ENCODE peak calls at places on chromosomes 13 and 19, in four cellular contexts. One of them, this sample, is unnamed.

GRCh38 chr13:66237411-66238062 is 992.6 kb downstream of the PCDH9 start:
- DNase-seq in tibial nerve: no peak
- DNase-seq in body of pancreas: no peak
- DNase-seq in fibroblast of pulmonary artery: no peak
- DNase-seq in this sample: no peak

GRCh38 chr13:20294497-20294896 is 62.4 kb upstream of the GJB6 start:
- DNase-seq in tibial nerve: no peak
- DNase-seq in body of pancreas: no peak
- DNase-seq in fibroblast of pulmonary artery: no peak
- DNase-seq in this sample: no peak

GRCh38 chr19:29265436-29265835 is 52.5 kb upstream of the UQCRFS1 start:
- DNase-seq in tibial nerve: no peak
- DNase-seq in body of pancreas: no peak
- DNase-seq in fibroblast of pulmonary artery: no peak
- DNase-seq in this sample: no peak

GRCh38 chr13:22648325-22648758 is 532.4 kb upstream of the SGCG start:
- DNase-seq in tibial nerve: peak
- DNase-seq in body of pancreas: no peak
- DNase-seq in fibroblast of pulmonary artery: no peak
- DNase-seq in this sample: no peak

GRCh38 chr13:49681837-49682236 is 9.4 kb downstream of the EBPL start:
- DNase-seq in tibial nerve: no peak
- DNase-seq in body of pancreas: no peak
- DNase-seq in fibroblast of pulmonary artery: peak
- DNase-seq in this sample: no peak

GRCh38 chr19:35208121-35208520 is 20.4 kb downstream of the FAM187B start:
- DNase-seq in tibial nerve: no peak
- DNase-seq in body of pancreas: no peak
- DNase-seq in fibroblast of pulmonary artery: no peak
- DNase-seq in this sample: no peak

GRCh38 chr19:28264556-28264955 is 948.4 kb downstream of the UQCRFS1 start:
- DNase-seq in tibial nerve: no peak
- DNase-seq in body of pancreas: no peak
- DNase-seq in fibroblast of pulmonary artery: no peak
- DNase-seq in this sample: no peak

GRCh38 chr19:3969435-3970312 is 1.2 kb downstream of the DAPK3 start:
- DNase-seq in tibial nerve: no peak
- DNase-seq in body of pancreas: peak
- DNase-seq in fibroblast of pulmonary artery: peak
- DNase-seq in this sample: peak

GRCh38 chr13:79404985-79405384 is 1.1 kb downstream of the RBM26 start:
- DNase-seq in tibial nerve: no peak
- DNase-seq in body of pancreas: no peak
- DNase-seq in fibroblast of pulmonary artery: no peak
- DNase-seq in this sample: no peak

GRCh38 chr19:33302175-33302973 is at the start of gene CEBPA:
- DNase-seq in tibial nerve: peak
- DNase-seq in body of pancreas: peak
- DNase-seq in fibroblast of pulmonary artery: peak
- DNase-seq in this sample: no peak

GRCh38 chr19:1264801-1265610 is 4.1 kb upstream of the CIRBP start:
- DNase-seq in tibial nerve: no peak
- DNase-seq in body of pancreas: peak
- DNase-seq in fibroblast of pulmonary artery: peak
- DNase-seq in this sample: no peak

GRCh38 chr13:83666126-83666525 is 216.1 kb downstream of the SLITRK1 start:
- DNase-seq in tibial nerve: no peak
- DNase-seq in body of pancreas: no peak
- DNase-seq in fibroblast of pulmonary artery: no peak
- DNase-seq in this sample: no peak

DNA sequence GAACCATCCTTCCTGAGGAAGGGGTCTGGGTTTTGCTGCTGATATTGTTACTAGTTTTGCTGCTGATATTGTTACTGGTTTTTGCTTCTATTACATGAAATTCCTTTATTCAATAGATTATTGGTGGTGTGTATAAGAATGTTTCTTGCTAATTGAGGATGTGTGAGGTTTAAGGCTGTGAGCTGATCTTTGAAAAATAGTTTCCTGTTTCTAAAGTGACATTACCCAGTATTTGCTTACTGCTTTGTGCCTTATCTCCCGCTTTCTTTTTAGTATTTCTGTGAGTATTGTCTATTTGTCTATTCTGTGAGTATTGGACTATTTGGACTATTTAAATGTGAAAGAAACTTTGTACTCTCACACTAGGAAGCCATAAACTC is 38.2 kb upstream of the C1QTNF9 start:
- DNase-seq in tibial nerve: no peak
- DNase-seq in body of pancreas: no peak
- DNase-seq in fibroblast of pulmonary artery: no peak
- DNase-seq in this sample: no peak
- H3K4me3 ChIP-seq in tibial nerve: peak
- H3K4me3 ChIP-seq in body of pancreas: no peak
- H3K4me3 ChIP-seq in fibroblast of pulmonary artery: peak
- H3K4me3 ChIP-seq in this sample: peak

GRCh38 chr19:50258918-50259372 is 55.5 kb downstream of the MYH14 start:
- DNase-seq in tibial nerve: no peak
- DNase-seq in body of pancreas: no peak
- DNase-seq in fibroblast of pulmonary artery: no peak
- DNase-seq in this sample: no peak
- TF ChIP-seq CTCF in tibial nerve: no peak
- TF ChIP-seq CTCF in body of pancreas: peak
- TF ChIP-seq CTCF in fibroblast of pulmonary artery: no peak
- TF ChIP-seq CTCF in this sample: peak

DNA sequence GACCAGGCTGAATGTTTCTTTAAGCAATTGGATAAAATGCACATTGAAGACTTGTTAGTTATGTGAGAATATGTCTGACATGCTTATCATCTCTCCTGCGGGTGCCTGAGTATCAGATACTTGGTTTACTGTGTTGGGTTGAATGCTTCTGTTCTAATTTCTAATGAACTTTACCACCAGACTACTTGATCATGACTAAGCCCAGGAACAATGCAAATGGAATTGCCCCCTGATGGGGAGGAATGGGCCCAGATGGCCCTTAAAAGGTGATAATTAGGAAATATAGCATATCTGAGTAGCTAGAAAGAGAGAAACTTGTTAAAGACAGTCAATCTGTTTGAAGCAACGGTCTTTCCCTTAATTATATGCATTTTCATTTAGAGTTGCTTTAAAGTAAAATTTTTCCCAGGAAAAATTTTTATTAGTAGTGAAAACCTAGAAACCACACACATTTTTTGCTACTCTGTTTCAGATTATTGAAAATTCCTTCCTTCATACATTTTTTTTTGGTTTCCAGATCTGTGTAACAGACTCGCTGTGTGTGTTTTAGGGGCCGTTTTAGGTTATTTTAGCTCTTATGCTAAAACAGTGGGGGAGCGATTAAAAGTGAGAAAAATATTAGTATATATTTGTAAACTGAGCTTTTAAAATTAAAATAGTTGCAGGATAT is 186.6 kb downstream of the TM9SF2 start:
- DNase-seq in tibial nerve: no peak
- DNase-seq in body of pancreas: no peak
- DNase-seq in fibroblast of pulmonary artery: no peak
- DNase-seq in this sample: no peak
- H3K4me3 ChIP-seq in tibial nerve: no peak
- H3K4me3 ChIP-seq in body of pancreas: no peak
- H3K4me3 ChIP-seq in fibroblast of pulmonary artery: no peak
- H3K4me3 ChIP-seq in this sample: no peak

GRCh38 chr19:6710273-6711077 is 10.0 kb downstream of the C3 start:
- DNase-seq in tibial nerve: no peak
- DNase-seq in body of pancreas: no peak
- DNase-seq in fibroblast of pulmonary artery: no peak
- DNase-seq in this sample: no peak
- TF ChIP-seq CTCF in tibial nerve: no peak
- TF ChIP-seq CTCF in body of pancreas: no peak
- TF ChIP-seq CTCF in fibroblast of pulmonary artery: no peak
- TF ChIP-seq CTCF in this sample: no peak